ENCODE peak calls at places on chromosomes 3 and 15, in eight cellular contexts. V, Z, R, O, A, Y, N and L are unnamed samples.

GRCh38 chr3:58471025-58471887 is 20.6 kb upstream of the KCTD6 start:
- DNase-seq in V (no peak), Z (no peak), R (peak; percentile 87), O (no peak), A (no peak), Y (peak; percentile 85), N (peak; percentile 82), L (peak; percentile 82)

GRCh38 chr3:29513236-29513635 is 232.4 kb downstream of the RBMS3 start:
- DNase-seq in V (no peak), Z (no peak), R (peak; percentile 28), O (no peak), A (no peak), Y (no peak), N (no peak), L (no peak)

GRCh38 chr15:62805502-62805901 is 237.0 kb upstream of the TPM1 start:
- DNase-seq in V (no peak), Z (no peak), R (no peak), O (no peak), A (no peak), Y (no peak), N (no peak), L (no peak)

GRCh38 chr15:50883903-50884302 is 24.6 kb upstream of the AP4E1 start:
- DNase-seq in V (no peak), Z (no peak), R (peak; percentile 41), O (no peak), A (no peak), Y (peak; percentile 32), N (no peak), L (no peak)

GRCh38 chr15:88324241-88325065 is 67.9 kb upstream of the NTRK3 start:
- DNase-seq in V (no peak), Z (no peak), R (no peak), O (no peak), A (no peak), Y (no peak), N (no peak), L (no peak)

GRCh38 chr3:171192176-171192854 is 165.8 kb upstream of the SLC2A2 start:
- DNase-seq in V (no peak), Z (no peak), R (no peak), O (no peak), A (no peak), Y (peak; percentile 85), N (no peak), L (peak; percentile 75)

GRCh38 chr3:51375571-51375970 is 9.5 kb upstream of the MANF start:
- DNase-seq in V (no peak), Z (no peak), R (no peak), O (no peak), A (no peak), Y (no peak), N (no peak), L (peak; percentile 18)

GRCh38 chr3:135991621-135992020 is 26.1 kb downstream of the PPP2R3A start:
- DNase-seq in V (no peak), Z (no peak), R (no peak), O (no peak), A (no peak), Y (no peak), N (no peak), L (no peak)

GRCh38 chr3:123628996-123629746 is 44.3 kb upstream of the HACD2 start:
- DNase-seq in V (no peak), Z (no peak), R (no peak), O (no peak), A (no peak), Y (no peak), N (no peak), L (no peak)

GRCh38 chr15:31353931-31354330 is 27.3 kb downstream of the KLF13 start:
- DNase-seq in V (no peak), Z (peak; percentile 73), R (no peak), O (peak; percentile 87), A (no peak), Y (peak; percentile 13), N (no peak), L (no peak)

GRCh38 chr15:90905306-90906180 is 2.4 kb downstream of the MAN2A2 start:
- DNase-seq in V (no peak), Z (no peak), R (no peak), O (peak; percentile 48), A (no peak), Y (no peak), N (no peak), L (no peak)

DNA sequence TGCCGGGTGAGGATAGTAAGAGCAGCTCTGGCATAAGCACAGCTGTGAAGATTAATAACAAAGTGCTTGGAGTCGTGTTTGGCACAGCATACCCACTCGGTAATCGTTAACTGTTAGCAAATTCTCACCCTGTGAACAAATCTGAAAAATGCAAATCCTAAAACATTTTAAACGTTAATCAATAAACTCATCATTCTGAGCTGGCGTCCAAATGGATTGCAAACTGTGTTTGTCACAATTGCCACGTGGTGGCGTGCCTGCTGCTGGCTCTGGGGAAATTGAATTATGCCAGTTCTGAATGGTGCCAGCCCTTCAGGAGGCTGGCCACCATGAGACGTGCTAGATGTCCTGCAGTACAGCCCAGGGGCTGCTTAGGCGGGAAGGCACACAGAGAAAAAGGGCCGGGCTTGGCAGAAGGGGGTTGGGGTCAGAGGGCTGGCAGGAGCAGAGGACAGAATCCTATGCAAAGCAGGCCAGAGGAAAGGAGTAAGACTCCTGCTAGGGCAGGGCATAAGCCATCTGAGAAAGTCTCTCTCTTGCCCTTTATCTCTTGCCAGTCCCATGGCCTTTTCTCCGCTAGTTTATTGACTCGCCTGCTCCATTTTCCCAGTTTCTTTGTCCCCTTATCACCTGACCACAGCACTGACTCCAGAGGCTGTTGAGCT is 22.1 kb upstream of the POLG start:
- DNase-seq in V (no peak), Z (peak; percentile 56), R (peak; percentile 42), O (no peak), A (no peak), Y (no peak), N (no peak), L (no peak)
- H3K27me3 ChIP-seq in V (peaks cover 26% of the 10 kb centered on the region), Z (peaks cover 6% of the 10 kb centered on the region), R (peaks cover 49% of the 10 kb centered on the region), O (no peaks in the 10 kb centered on the region), A (peaks cover 41% of the 10 kb centered on the region), Y (peaks cover 58% of the 10 kb centered on the region), N (peaks cover 29% of the 10 kb centered on the region), L (peaks cover 54% of the 10 kb centered on the region)

GRCh38 chr3:128491071-128491899 is 1.7 kb downstream of the GATA2 start:
- DNase-seq in V (peak; percentile 33), Z (no peak), R (peak; percentile 15), O (no peak), A (no peak), Y (no peak), N (no peak), L (no peak)

GRCh38 chr3:128493221-128494151 is 485 bp upstream of the GATA2 start:
- DNase-seq in V (peak; percentile 65), Z (no peak), R (peak; percentile 24), O (no peak), A (no peak), Y (no peak), N (no peak), L (no peak)

GRCh38 chr3:128494152-128494650 is 1.2 kb upstream of the GATA2 start:
- DNase-seq in V (no peak), Z (no peak), R (no peak), O (no peak), A (no peak), Y (no peak), N (no peak), L (no peak)

GRCh38 chr3:128491900-128492352 is 1.1 kb downstream of the GATA2 start:
- DNase-seq in V (no peak), Z (no peak), R (peak; percentile 16), O (no peak), A (no peak), Y (peak; percentile 40), N (no peak), L (no peak)

GRCh38 chr3:128492353-128493220 is at the start of gene GATA2:
- DNase-seq in V (peak; percentile 66), Z (no peak), R (peak; percentile 19), O (peak; percentile 78), A (no peak), Y (no peak), N (peak; percentile 59), L (no peak)
- H3K27me3 ChIP-seq in V (no peaks in the 10 kb centered on the region), Z (peaks cover 90% of the 10 kb centered on the region), R (peaks cover 13% of the 10 kb centered on the region), O (no peaks in the 10 kb centered on the region), A (peaks cover 93% of the 10 kb centered on the region), Y (peaks cover 71% of the 10 kb centered on the region), N (no peaks in the 10 kb centered on the region), L (no peaks in the 10 kb centered on the region)

GRCh38 chr3:137769321-137770065 is 5.4 kb downstream of the SOX14 start:
- DNase-seq in V (no peak), Z (no peak), R (no peak), O (no peak), A (no peak), Y (no peak), N (no peak), L (no peak)

GRCh38 chr3:137771401-137772230 is 7.5 kb downstream of the SOX14 start:
- DNase-seq in V (no peak), Z (no peak), R (no peak), O (no peak), A (no peak), Y (no peak), N (no peak), L (no peak)

GRCh38 chr3:137770066-137770805 is 6.1 kb downstream of the SOX14 start:
- DNase-seq in V (no peak), Z (no peak), R (no peak), O (no peak), A (no peak), Y (no peak), N (no peak), L (no peak)

GRCh38 chr3:137772231-137772617 is 8.1 kb downstream of the SOX14 start:
- DNase-seq in V (no peak), Z (no peak), R (no peak), O (no peak), A (no peak), Y (no peak), N (no peak), L (no peak)

GRCh38 chr3:137770821-137771399 is 6.8 kb downstream of the SOX14 start:
- DNase-seq in V (no peak), Z (no peak), R (no peak), O (peak; percentile 50), A (no peak), Y (no peak), N (no peak), L (no peak)
- H3K27me3 ChIP-seq in V (peaks cover 85% of the 10 kb centered on the region), Z (peaks cover 89% of the 10 kb centered on the region), R (peaks cover 100% of the 10 kb centered on the region), O (no peaks in the 10 kb centered on the region), A (peaks cover 70% of the 10 kb centered on the region), Y (peaks cover 60% of the 10 kb centered on the region), N (peaks cover 42% of the 10 kb centered on the region), L (peaks cover 62% of the 10 kb centered on the region)

GRCh38 chr3:138367912-138368311 is 19.5 kb downstream of the MRAS start:
- DNase-seq in V (peak; percentile 41), Z (peak; percentile 69), R (no peak), O (peak; percentile 91), A (no peak), Y (no peak), N (no peak), L (no peak)
- H3K27me3 ChIP-seq in V (no peaks in the 10 kb centered on the region), Z (no peaks in the 10 kb centered on the region), R (no peaks in the 10 kb centered on the region), O (no peaks in the 10 kb centered on the region), A (no peaks in the 10 kb centered on the region), Y (no peaks in the 10 kb centered on the region), N (no peaks in the 10 kb centered on the region), L (no peaks in the 10 kb centered on the region)